ENCODE peak calls at places on chromosome 3, in six cellular contexts. F is GM23248, E is Peyer's patch, W is HCT116, B is substantia nigra, X is hepatocyte. T is an unnamed sample.

GRCh38 chr3:38950000-38950399 is 101.7 kb downstream of the SCN11A start:
- DNase-seq in X (no peak), W (no peak), E (no peak), F (no peak), B (no peak), T (no peak)

GRCh38 chr3:115517457-115518050 is 105.8 kb upstream of the GAP43 start:
- DNase-seq in F (no peak), X (no peak), W (no peak), E (no peak), B (no peak), T (peak)

GRCh38 chr3:15051531-15051930 is 13.6 kb downstream of the MRPS25 start:
- DNase-seq in X (peak), F (peak), B (no peak), W (peak), E (peak), T (peak)

GRCh38 chr3:194280777-194281176 is 70.4 kb downstream of the CPN2 start:
- DNase-seq in X (no peak), E (no peak), W (no peak), B (no peak), F (no peak), T (no peak)

GRCh38 chr3:188954590-188955208 is 217.1 kb upstream of the TPRG1 start:
- DNase-seq in E (peak), X (peak), W (peak), B (peak), F (peak), T (peak)

GRCh38 chr3:180142041-180142440 is 105.3 kb upstream of the PEX5L start:
- DNase-seq in F (peak), E (no peak), W (no peak), B (no peak), X (no peak), T (no peak)

GRCh38 chr3:172341482-172342059 is 106.7 kb downstream of the GHSR start:
- DNase-seq in B (no peak), F (peak), W (peak), E (no peak), X (peak), T (peak)

GRCh38 chr3:126270145-126270811 is 86.9 kb downstream of the KLF15 start:
- DNase-seq in B (peak), W (no peak), X (no peak), F (peak), E (peak), T (no peak)

GRCh38 chr3:173502983-173503568 is 105.5 kb downstream of the NLGN1 start:
- DNase-seq in E (no peak), F (peak), X (no peak), B (no peak), W (no peak), T (peak)

GRCh38 chr3:125322166-125322565 is 53.0 kb downstream of the ZNF148 start:
- DNase-seq in B (no peak), X (no peak), F (peak), E (no peak), W (no peak), T (no peak)

GRCh38 chr3:188153949-188154757 is at the start of gene LPP:
- DNase-seq in X (peak), F (peak), W (no peak), B (peak), E (peak), T (peak)

GRCh38 chr3:44045476-44046275 is 196.0 kb upstream of the TOPAZ1 start:
- DNase-seq in E (peak), B (no peak), X (peak), W (no peak), F (no peak), T (no peak)

GRCh38 chr3:28315711-28316110 is 32.8 kb upstream of the ZCWPW2 start:
- DNase-seq in E (no peak), X (no peak), W (no peak), F (no peak), B (no peak), T (no peak)

GRCh38 chr3:14204605-14205284 is 26.1 kb downstream of the LSM3 start:
- DNase-seq in B (no peak), X (peak), W (no peak), E (peak), F (peak), T (peak)

GRCh38 chr3:66486646-66487045 is 14.2 kb downstream of the LRIG1 start:
- DNase-seq in B (no peak), E (no peak), F (peak), X (no peak), W (no peak), T (peak)

GRCh38 chr3:52402706-52403270 is 42.1 kb downstream of the SEMA3G start:
- DNase-seq in B (no peak), W (no peak), E (peak), X (no peak), F (no peak), T (no peak)

GRCh38 chr3:114179575-114179974 is 723 bp upstream of the DRD3 start:
- DNase-seq in W (peak), F (peak), X (no peak), B (no peak), E (no peak), T (peak)

GRCh38 chr3:121552379-121552778 is 6.6 kb upstream of the POLQ start:
- DNase-seq in E (no peak), X (no peak), F (peak), B (no peak), W (no peak), T (no peak)

GRCh38 chr3:3089017-3089416 is 21.2 kb downstream of the IL5RA start:
- DNase-seq in X (no peak), F (no peak), E (no peak), W (no peak), B (no peak), T (no peak)

GRCh38 chr3:57060089-57060829 is at the start of gene SPATA12:
- DNase-seq in W (peak), E (peak), B (peak), X (peak), F (peak), T (peak)

GRCh38 chr3:100525753-100526612 is 33.6 kb downstream of the TMEM45A start:
- DNase-seq in E (no peak), X (peak), W (peak), F (peak), B (no peak), T (peak)

GRCh38 chr3:100523050-100523760 is 30.8 kb downstream of the TMEM45A start:
- DNase-seq in B (no peak), F (no peak), X (no peak), E (no peak), W (no peak), T (peak)

GRCh38 chr3:100531093-100531492 is 38.7 kb downstream of the TMEM45A start:
- DNase-seq in X (no peak), E (no peak), F (no peak), B (no peak), W (no peak), T (no peak)

GRCh38 chr3:100527347-100527735 is 34.9 kb downstream of the TMEM45A start:
- DNase-seq in B (no peak), W (no peak), X (no peak), F (peak), E (no peak), T (no peak)

DNA sequence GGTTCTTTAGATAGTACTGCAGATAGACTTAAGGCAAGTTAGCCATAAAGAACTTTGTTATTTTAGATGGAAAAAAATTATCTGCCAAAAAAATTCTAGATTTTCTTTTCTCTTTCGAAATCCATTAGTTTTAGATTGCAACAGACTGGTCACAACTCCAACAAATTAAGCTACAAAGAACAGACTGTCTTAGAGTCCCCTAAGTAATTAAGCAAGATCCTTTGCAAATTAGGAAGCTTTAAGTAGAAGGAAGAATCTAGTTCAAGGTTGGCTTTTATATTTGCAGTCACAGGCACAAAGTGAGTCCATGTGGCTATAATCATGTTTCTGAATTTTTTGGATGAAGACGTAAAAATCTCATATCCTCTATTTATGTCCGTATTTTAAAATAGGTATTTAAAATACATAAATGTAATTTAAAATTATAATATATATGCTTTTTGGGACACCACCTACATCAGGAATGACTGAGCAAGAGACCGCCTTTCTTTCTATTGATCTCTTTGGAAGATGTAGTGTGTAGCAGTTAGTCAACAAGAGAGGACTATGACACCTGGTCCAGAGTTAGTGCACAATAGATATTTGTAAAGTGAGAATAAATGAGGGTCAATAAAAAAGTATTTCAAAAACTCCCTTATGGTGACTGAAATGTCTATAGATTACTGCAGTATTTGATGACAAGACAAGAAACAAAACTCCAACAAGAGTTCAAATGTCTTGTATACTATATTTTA is 34.4 kb downstream of the TMEM45A start:
- DNase-seq in X (no peak), W (no peak), E (no peak), F (no peak), B (no peak), T (no peak)
- H3K27ac ChIP-seq in X (peak), W (no peak), E (no peak), F (peak), B (no peak), T (peak)

DNA sequence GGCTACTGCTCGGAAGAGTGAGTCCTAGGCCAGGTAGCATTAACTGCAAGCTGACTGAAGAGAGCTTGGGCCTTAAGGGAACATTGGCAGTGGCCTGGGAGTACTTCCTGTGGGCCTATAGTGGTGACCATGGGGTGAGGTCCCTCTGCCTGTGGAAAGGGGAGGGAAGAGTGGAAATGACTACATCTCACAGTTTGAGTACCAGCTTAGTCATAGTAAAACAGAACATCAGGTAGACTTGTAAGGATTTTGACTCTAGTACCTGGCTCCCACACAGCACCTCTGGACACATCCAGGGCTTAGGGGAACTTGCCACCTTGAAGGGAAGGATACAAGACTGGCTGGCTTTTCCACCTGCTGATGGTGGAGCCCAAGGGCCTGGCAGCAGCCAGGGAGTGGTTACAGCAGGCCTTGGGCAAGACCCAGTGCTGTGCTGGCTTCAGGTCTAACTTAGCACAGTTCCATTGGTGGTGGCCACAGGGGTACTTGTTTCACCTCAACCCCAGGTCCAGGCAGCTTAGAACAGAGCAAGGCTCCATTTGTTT is 147.8 kb downstream of the SLC9A9 start:
- DNase-seq in W (no peak), X (no peak), B (no peak), E (no peak), F (no peak), T (no peak)
- H3K27ac ChIP-seq in W (no peak), X (no peak), B (no peak), E (no peak), F (no peak), T (no peak)

GRCh38 chr3:184314363-184314699 is at the start of gene EIF4G1:
- DNase-seq in X (peak), E (peak), F (peak), B (peak), W (peak), T (peak)
- H3K27ac ChIP-seq in X (peak), E (peak), F (peak), B (peak), W (peak), T (peak)

GRCh38 chr3:71521940-71522876 is 61.3 kb downstream of the FOXP1 start:
- DNase-seq in B (no peak), X (no peak), E (no peak), W (no peak), F (no peak), T (no peak)

GRCh38 chr3:71518089-71518488 is 65.4 kb downstream of the FOXP1 start:
- DNase-seq in X (no peak), W (no peak), B (no peak), E (no peak), F (no peak), T (no peak)

GRCh38 chr3:71523628-71524027 is 59.9 kb downstream of the FOXP1 start:
- DNase-seq in W (no peak), X (no peak), F (no peak), E (no peak), B (no peak), T (no peak)

GRCh38 chr3:71520186-71521020 is 63.1 kb downstream of the FOXP1 start:
- DNase-seq in B (no peak), F (no peak), E (no peak), X (no peak), W (no peak), T (no peak)

GRCh38 chr3:71521021-71521352 is 62.5 kb downstream of the FOXP1 start:
- DNase-seq in X (no peak), E (no peak), F (no peak), W (no peak), B (no peak), T (no peak)
- H3K27ac ChIP-seq in X (no peak), E (no peak), F (no peak), W (no peak), B (no peak), T (peak)

DNA sequence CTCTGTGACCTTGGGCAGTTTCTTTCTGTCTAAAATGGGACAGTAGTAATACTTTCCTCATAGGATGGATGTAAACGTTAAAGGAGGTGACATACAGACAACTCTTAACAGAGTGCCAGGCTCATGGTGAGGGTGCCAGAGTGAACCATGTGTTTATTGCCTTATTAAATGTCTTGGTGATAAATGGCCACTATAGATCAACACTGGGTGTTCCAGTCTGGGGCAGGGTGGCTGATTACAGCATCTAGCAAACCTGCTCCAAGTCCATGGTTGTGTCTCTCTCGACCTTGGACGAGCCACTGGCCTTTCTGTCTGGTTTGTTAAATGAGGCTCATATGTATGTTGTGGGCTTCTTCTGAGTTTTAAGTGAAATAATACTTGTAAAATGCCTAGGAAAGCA is 75.1 kb downstream of the TRAK1 start:
- DNase-seq in W (no peak), B (no peak), X (no peak), F (no peak), E (peak), T (no peak)
- H3K27ac ChIP-seq in W (no peak), B (peak), X (no peak), F (no peak), E (no peak), T (no peak)

GRCh38 chr3:137815251-137815650 is 51.1 kb downstream of the SOX14 start:
- DNase-seq in X (no peak), E (no peak), W (no peak), F (no peak), B (no peak), T (no peak)

GRCh38 chr3:137808015-137808414 is 43.9 kb downstream of the SOX14 start:
- DNase-seq in B (no peak), W (no peak), X (no peak), F (no peak), E (no peak), T (no peak)

GRCh38 chr3:137809523-137809922 is 45.4 kb downstream of the SOX14 start:
- DNase-seq in W (no peak), F (no peak), B (no peak), X (no peak), E (no peak), T (no peak)

DNA sequence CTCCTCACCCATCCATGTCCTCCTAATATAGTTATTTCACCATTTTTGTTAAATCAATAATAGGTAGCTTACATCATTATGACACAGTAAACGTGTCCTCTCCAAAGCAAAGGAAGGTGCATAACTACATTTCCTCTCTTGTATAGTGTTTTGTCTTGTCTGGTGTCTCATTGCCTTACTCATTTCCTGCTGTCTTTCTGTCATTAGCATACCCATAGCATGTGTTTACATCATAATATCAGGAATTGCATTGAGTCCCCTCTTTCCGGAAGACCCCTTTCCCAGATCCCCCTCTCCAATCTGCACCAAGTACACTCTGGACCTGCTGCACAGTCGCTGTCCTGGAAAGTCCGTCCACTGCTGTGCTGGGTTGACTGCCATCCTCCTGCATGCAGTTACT is 47.9 kb downstream of the SOX14 start:
- DNase-seq in F (no peak), W (no peak), E (no peak), X (no peak), B (no peak), T (no peak)
- H3K27ac ChIP-seq in F (no peak), W (no peak), E (no peak), X (no peak), B (no peak), T (no peak)

GRCh38 chr3:69536306-69537020 is 150.6 kb upstream of the FRMD4B start:
- DNase-seq in B (no peak), E (no peak), X (no peak), W (no peak), F (no peak), T (no peak)
- H3K27ac ChIP-seq in B (peak), E (no peak), X (no peak), W (no peak), F (no peak), T (no peak)

GRCh38 chr3:184335291-184335660 is 2.1 kb upstream of the FAM131A start:
- DNase-seq in X (no peak), F (peak), W (no peak), E (no peak), B (no peak), T (no peak)
- H3K27ac ChIP-seq in X (peak), F (peak), W (peak), E (peak), B (peak), T (peak)

DNA sequence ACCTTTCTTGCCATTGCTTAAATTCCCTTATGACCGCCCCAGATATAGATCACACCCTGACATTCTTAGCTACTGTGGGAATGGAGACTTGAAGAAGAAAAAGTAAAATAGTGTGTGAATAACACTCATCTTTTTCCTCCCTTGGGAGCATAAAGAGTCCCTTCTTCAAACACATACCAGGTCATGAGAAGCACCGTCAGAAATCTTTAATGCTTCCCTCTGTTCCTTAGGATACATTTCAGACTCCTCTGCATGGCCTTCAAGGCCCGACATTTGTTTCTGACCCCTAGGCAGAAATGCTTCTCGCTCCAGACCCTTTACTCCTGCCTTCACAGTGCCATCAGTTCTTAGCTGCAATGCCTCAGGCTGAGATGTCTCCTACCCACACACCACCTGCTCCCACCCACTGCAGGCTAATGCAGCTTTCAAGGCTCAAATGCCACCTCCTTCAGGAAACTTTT is 143.8 kb upstream of the IL12A start:
- DNase-seq in E (no peak), X (no peak), B (no peak), F (no peak), W (no peak), T (peak)
- H3K27ac ChIP-seq in E (no peak), X (peak), B (peak), F (no peak), W (no peak), T (peak)